ENCODE peak calls at places on chromosomes 5 and 9, in eight cellular contexts. S, W, U, B, J, A, P and Z are unnamed samples.

GRCh38 chr5:174601937-174602336 is 122.4 kb upstream of the MSX2 start:
- DNase-seq in S (no peak), W (no peak), U (no peak), B (no peak), J (no peak), A (no peak), P (no peak), Z (no peak)

GRCh38 chr5:66949066-66949465 is 247.5 kb downstream of the CD180 start:
- DNase-seq in S (no peak), W (no peak), U (no peak), B (no peak), J (no peak), A (no peak), P (no peak), Z (no peak)

GRCh38 chr9:15714746-15715145 is 161.9 kb downstream of the CCDC171 start:
- DNase-seq in S (no peak), W (no peak), U (no peak), B (no peak), J (no peak), A (no peak), P (no peak), Z (no peak)

GRCh38 chr5:150599917-150600511 is 40.4 kb upstream of the SYNPO start:
- DNase-seq in S (peak), W (peak), U (peak), B (peak), J (no peak), A (peak), P (no peak), Z (no peak)

GRCh38 chr5:67636091-67636490 is 439.5 kb upstream of the CD180 start:
- DNase-seq in S (no peak), W (no peak), U (no peak), B (no peak), J (no peak), A (peak), P (no peak), Z (no peak)

GRCh38 chr9:13364271-13364670 is 84.8 kb upstream of the MPDZ start:
- DNase-seq in S (no peak), W (no peak), U (no peak), B (no peak), J (no peak), A (peak), P (no peak), Z (no peak)

GRCh38 chr5:54616031-54616430 is 98.5 kb downstream of the SNX18 start:
- DNase-seq in S (no peak), W (no peak), U (no peak), B (no peak), J (no peak), A (peak), P (no peak), Z (no peak)

GRCh38 chr5:58046371-58046770 is 413.5 kb downstream of the PLK2 start:
- DNase-seq in S (no peak), W (no peak), U (no peak), B (no peak), J (no peak), A (no peak), P (no peak), Z (no peak)

GRCh38 chr5:53783624-53784228 is 223.3 kb downstream of the NDUFS4 start:
- DNase-seq in S (no peak), W (no peak), U (no peak), B (no peak), J (no peak), A (no peak), P (no peak), Z (no peak)

GRCh38 chr5:56833325-56833724 is 18.0 kb downstream of the MAP3K1 start:
- DNase-seq in S (no peak), W (no peak), U (no peak), B (no peak), J (no peak), A (no peak), P (no peak), Z (no peak)

GRCh38 chr5:65566505-65566904 is 3.4 kb downstream of the PPWD1 start:
- DNase-seq in S (no peak), W (no peak), U (no peak), B (no peak), J (no peak), A (no peak), P (no peak), Z (no peak)

GRCh38 chr9:113164536-113165300 is 13.9 kb downstream of the SLC31A2 start:
- DNase-seq in S (no peak), W (no peak), U (no peak), B (no peak), J (no peak), A (peak), P (no peak), Z (no peak)

GRCh38 chr5:107726896-107727295 is 56.2 kb upstream of the EFNA5 start:
- DNase-seq in S (no peak), W (no peak), U (no peak), B (no peak), J (no peak), A (no peak), P (no peak), Z (no peak)

GRCh38 chr5:148660346-148660660 is 6.0 kb upstream of the HTR4 start:
- DNase-seq in S (no peak), W (no peak), U (no peak), B (no peak), J (no peak), A (no peak), P (no peak), Z (no peak)

GRCh38 chr9:116891438-116891837 is 204.3 kb downstream of the TRIM32 start:
- DNase-seq in S (no peak), W (no peak), U (no peak), B (no peak), J (no peak), A (no peak), P (no peak), Z (no peak)

GRCh38 chr5:1052641-1053390 is 44.2 kb downstream of the NKD2 start:
- DNase-seq in S (no peak), W (no peak), U (no peak), B (no peak), J (no peak), A (no peak), P (no peak), Z (no peak)